ENCODE peak calls at places on chromosomes 5 and 9, in six cellular contexts. G is GM23338; I is CD8-positive, alpha-beta memory T cell; O is spleen; K is fibroblast of the aortic adventitia; B is HCT116. N is an unnamed sample.

GRCh38 chr9:86563350-86563749 is 209.1 kb upstream of the TUT7 start:
- DNase-seq in G (no peak), I (no peak), O (no peak), K (peak; percentile 27), B (no peak), N (no peak)

GRCh38 chr5:36602711-36603321 is 3.6 kb upstream of the SLC1A3 start:
- DNase-seq in G (peak; percentile 69), I (no peak), O (no peak), K (no peak), B (peak; percentile 10), N (no peak)

GRCh38 chr9:9122230-9122875 is 1322.8 kb upstream of the DMAC1 start:
- DNase-seq in G (no peak), I (no peak), O (no peak), K (no peak), B (no peak), N (no peak)

GRCh38 chr9:79266986-79267385 is 304.8 kb upstream of the TLE4 start:
- DNase-seq in G (no peak), I (no peak), O (no peak), K (no peak), B (no peak), N (no peak)

GRCh38 chr5:111927191-111927590 is 170.2 kb upstream of the NREP start:
- DNase-seq in G (no peak), I (no peak), O (no peak), K (no peak), B (no peak), N (no peak)

GRCh38 chr5:453725-454481 is 10.9 kb downstream of the EXOC3 start:
- DNase-seq in G (no peak), I (no peak), O (peak; percentile 67), K (no peak), B (no peak), N (no peak)

GRCh38 chr9:89002987-89003386 is 11.7 kb downstream of the S1PR3 start:
- DNase-seq in G (no peak), I (no peak), O (no peak), K (no peak), B (no peak), N (no peak)

GRCh38 chr9:21015122-21015815 is 16.2 kb downstream of the HACD4 start:
- DNase-seq in G (peak; percentile 68), I (no peak), O (no peak), K (peak; percentile 70), B (no peak), N (no peak)

GRCh38 chr5:36457511-36458260 is 148.7 kb upstream of the SLC1A3 start:
- DNase-seq in G (peak; percentile 30), I (no peak), O (no peak), K (peak; percentile 83), B (no peak), N (no peak)

GRCh38 chr9:125990793-125991220 is 243.6 kb downstream of the PBX3 start:
- DNase-seq in G (no peak), I (no peak), O (no peak), K (no peak), B (no peak), N (no peak)

GRCh38 chr5:172713113-172713808 is 57.7 kb downstream of the DUSP1 start:
- DNase-seq in G (peak; percentile 61), I (peak; percentile 57), O (peak; percentile 93), K (no peak), B (no peak), N (no peak)

GRCh38 chr5:154646841-154647759 is 108.1 kb upstream of the LARP1 start:
- DNase-seq in G (peak; percentile 88), I (peak; percentile 21), O (peak; percentile 79), K (peak; percentile 12), B (no peak), N (peak; percentile 59)

GRCh38 chr9:81264516-81264915 is 424.8 kb downstream of the TLE1 start:
- DNase-seq in G (no peak), I (no peak), O (no peak), K (peak; percentile 19), B (no peak), N (no peak)

GRCh38 chr5:172429201-172429940 is 25.0 kb downstream of the SH3PXD2B start:
- DNase-seq in G (no peak), I (no peak), O (no peak), K (peak; percentile 95), B (no peak), N (no peak)

GRCh38 chr5:147578228-147579024 is 68.6 kb upstream of the DPYSL3 start:
- DNase-seq in G (peak; percentile 82), I (no peak), O (no peak), K (peak; percentile 86), B (peak; percentile 41), N (peak; percentile 14)

GRCh38 chr5:62341783-62342475 is 35.9 kb downstream of the KIF2A start:
- DNase-seq in G (no peak), I (peak; percentile 19), O (no peak), K (no peak), B (no peak), N (no peak)

GRCh38 chr5:74501674-74502478 is 138.7 kb downstream of the ENC1 start:
- DNase-seq in G (no peak), I (no peak), O (no peak), K (no peak), B (no peak), N (no peak)

GRCh38 chr5:39187873-39188731 is 31.3 kb downstream of the FYB1 start:
- DNase-seq in G (no peak), I (no peak), O (no peak), K (no peak), B (no peak), N (peak; percentile 78)

GRCh38 chr5:33890147-33890546 is 1.6 kb downstream of the ADAMTS12 start:
- DNase-seq in G (peak; percentile 10), I (no peak), O (no peak), K (peak; percentile 30), B (no peak), N (no peak)
- H3K4me3 ChIP-seq in G (peak overlapping the region; percentile 89), I (no peak overlapping the region), O (no peak overlapping the region), K (peak overlapping the region; percentile 78), B (no peak overlapping the region), N (no peak overlapping the region)

DNA sequence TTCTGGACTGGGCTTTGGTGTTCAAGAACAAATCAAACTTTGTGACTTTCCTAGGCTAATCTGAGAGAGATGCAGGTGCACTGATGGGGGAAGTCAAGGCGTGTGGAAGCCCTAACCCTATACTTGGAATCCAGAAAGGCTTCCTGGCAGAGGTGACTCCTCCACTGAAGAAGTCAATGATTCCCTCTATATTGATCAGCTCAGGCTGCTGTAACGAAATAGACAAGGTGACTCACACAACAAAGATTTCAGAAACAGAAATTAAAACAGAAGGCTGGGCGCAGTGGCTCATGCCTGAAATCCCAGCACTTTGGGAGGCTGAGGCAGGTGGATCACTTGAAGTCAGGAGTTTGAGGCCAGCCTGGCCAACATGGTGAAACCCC is 69.6 kb upstream of the GGTA1 start:
- DNase-seq in G (no peak), I (no peak), O (no peak), K (no peak), B (no peak), N (no peak)
- H3K4me3 ChIP-seq in G (no peak overlapping the region), I (no peak overlapping the region), O (no peak overlapping the region), K (no peak overlapping the region), B (no peak overlapping the region), N (no peak overlapping the region)

GRCh38 chr5:97545856-97546570 is 363.0 kb upstream of the RIOK2 start:
- DNase-seq in G (peak; percentile 20), I (no peak), O (no peak), K (peak; percentile 31), B (no peak), N (no peak)
- H3K4me3 ChIP-seq in G (no peak overlapping the region), I (no peak overlapping the region), O (no peak overlapping the region), K (no peak overlapping the region), B (no peak overlapping the region), N (no peak overlapping the region)

GRCh38 chr9:76314321-76314720 is 79.9 kb downstream of the RFK start:
- DNase-seq in G (no peak), I (no peak), O (no peak), K (no peak), B (no peak), N (no peak)

GRCh38 chr9:76310991-76311390 is 83.2 kb downstream of the RFK start:
- DNase-seq in G (no peak), I (no peak), O (no peak), K (no peak), B (no peak), N (no peak)

GRCh38 chr9:76310577-76310976 is 83.6 kb downstream of the RFK start:
- DNase-seq in G (no peak), I (no peak), O (no peak), K (no peak), B (no peak), N (no peak)

GRCh38 chr9:76313771-76314170 is 80.5 kb downstream of the RFK start:
- DNase-seq in G (no peak), I (no peak), O (no peak), K (no peak), B (no peak), N (no peak)

GRCh38 chr9:76311576-76311975 is 82.7 kb downstream of the RFK start:
- DNase-seq in G (no peak), I (no peak), O (no peak), K (no peak), B (no peak), N (peak; percentile 40)
- H3K4me3 ChIP-seq in G (no peak overlapping the region), I (no peak overlapping the region), O (no peak overlapping the region), K (no peak overlapping the region), B (no peak overlapping the region), N (no peak overlapping the region)

GRCh38 chr9:83688921-83689320 is 18.8 kb downstream of the UBQLN1 start:
- DNase-seq in G (no peak), I (no peak), O (no peak), K (no peak), B (no peak), N (no peak)
- H3K4me3 ChIP-seq in G (no peak overlapping the region), I (no peak overlapping the region), O (no peak overlapping the region), K (no peak overlapping the region), B (no peak overlapping the region), N (no peak overlapping the region)

GRCh38 chr9:37574241-37574721 is 1.9 kb downstream of the FBXO10 start:
- DNase-seq in G (peak; percentile 32), I (no peak), O (no peak), K (peak; percentile 45), B (no peak), N (no peak)

GRCh38 chr9:37575921-37576721 is at the start of gene FBXO10:
- DNase-seq in G (peak; percentile 90), I (peak; percentile 44), O (peak; percentile 89), K (peak; percentile 53), B (no peak), N (no peak)

GRCh38 chr9:37575511-37575914 is 667 bp downstream of the FBXO10 start:
- DNase-seq in G (peak; percentile 19), I (no peak), O (no peak), K (peak; percentile 15), B (no peak), N (no peak)

DNA sequence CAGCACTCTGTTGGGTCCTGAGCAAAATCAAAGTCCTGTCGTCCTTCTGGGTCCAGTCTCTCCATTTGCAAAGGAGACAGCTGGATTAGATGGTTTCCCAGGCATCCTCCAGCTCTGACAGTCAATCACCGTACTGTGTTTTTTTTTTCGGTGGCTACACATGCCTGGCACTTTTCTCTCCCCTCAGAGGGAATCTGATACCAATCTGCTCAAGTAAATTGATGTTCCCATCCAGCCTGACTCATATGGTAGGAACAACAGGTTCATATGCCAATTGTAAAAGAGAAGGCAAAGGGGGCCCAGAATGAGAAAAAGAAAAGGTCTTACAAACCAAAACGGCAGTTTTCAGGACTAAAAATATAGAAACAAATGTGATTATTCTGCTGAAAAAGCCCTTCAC is 1.2 kb downstream of the FBXO10 start:
- DNase-seq in G (no peak), I (no peak), O (no peak), K (no peak), B (no peak), N (no peak)
- H3K4me3 ChIP-seq in G (peak overlapping the region; percentile 94), I (no peak overlapping the region), O (peak overlapping the region; percentile 61), K (peak overlapping the region; percentile 83), B (no peak overlapping the region), N (peak overlapping the region; percentile 79)